ENCODE peak calls at places on chromosomes 3 and 15, in eight cellular contexts. B is hepatocyte, M is right atrium auricular region, X is cardiac muscle cell, H is esophagus squamous epithelium, D is lung, O is heart left ventricle, Y is lower lobe of right lung. L is an unnamed sample.

GRCh38 chr3:195001961-195002861 is 268.7 kb downstream of the XXYLT1 start:
- DNase-seq in B (peak; percentile 77), Y (peak; percentile 75), H (no peak), O (peak; percentile 79), M (peak; percentile 57), X (peak; percentile 52), D (peak; percentile 61), L (peak; percentile 73)

GRCh38 chr3:129974451-129975331 is at the start of gene TRH:
- DNase-seq in D (no peak), X (no peak), Y (no peak), O (no peak), H (no peak), B (no peak), M (no peak), L (no peak)

GRCh38 chr15:41967506-41968206 is 4.7 kb downstream of the EHD4 start:
- DNase-seq in X (peak; percentile 70), H (no peak), O (peak; percentile 53), D (peak; percentile 60), M (peak; percentile 63), B (no peak), Y (peak; percentile 63), L (no peak)

GRCh38 chr3:21094686-21095085 is 656.3 kb downstream of the ZNF385D start:
- DNase-seq in D (no peak), B (no peak), X (no peak), M (no peak), Y (no peak), H (no peak), O (no peak), L (no peak)

GRCh38 chr3:45778761-45779201 is 17.6 kb downstream of the SLC6A20 start:
- DNase-seq in X (no peak), Y (no peak), H (no peak), B (no peak), D (no peak), M (no peak), O (no peak), L (no peak)

GRCh38 chr3:139718415-139718814 is 40.6 kb upstream of the NMNAT3 start:
- DNase-seq in H (no peak), X (peak; percentile 41), Y (no peak), M (peak; percentile 60), B (peak; percentile 69), D (no peak), O (peak; percentile 57), L (peak; percentile 69)

GRCh38 chr15:29139540-29140459 is 129.8 kb downstream of the NSMCE3 start:
- DNase-seq in D (no peak), H (no peak), B (peak; percentile 81), M (no peak), X (peak; percentile 56), Y (no peak), O (peak; percentile 45), L (peak; percentile 76)

GRCh38 chr3:56291953-56292352 is 176.3 kb downstream of the ERC2 start:
- DNase-seq in M (no peak), B (no peak), X (peak; percentile 78), O (no peak), Y (no peak), D (no peak), H (no peak), L (no peak)

GRCh38 chr3:157127831-157128767 is 31.8 kb downstream of the CCNL1 start:
- DNase-seq in X (peak; percentile 89), D (peak; percentile 56), O (peak; percentile 46), B (peak; percentile 88), Y (peak; percentile 77), M (peak; percentile 90), H (no peak), L (peak; percentile 29)

GRCh38 chr3:155854147-155854940 is at the start of gene SLC33A1:
- DNase-seq in M (peak; percentile 100), Y (peak; percentile 100), O (peak; percentile 100), H (peak; percentile 95), X (peak; percentile 100), D (peak; percentile 99), B (peak; percentile 100), L (peak; percentile 98)

GRCh38 chr15:77597804-77598453 is 34.8 kb downstream of the LINGO1 start:
- DNase-seq in H (no peak), X (no peak), D (no peak), O (no peak), B (no peak), Y (no peak), M (no peak), L (no peak)

GRCh38 chr3:54358969-54359648 is 236.8 kb downstream of the CACNA2D3 start:
- DNase-seq in X (no peak), O (peak; percentile 85), Y (no peak), B (no peak), H (no peak), D (no peak), M (peak; percentile 64), L (no peak)

GRCh38 chr3:67292356-67293225 is 294.5 kb downstream of the KBTBD8 start:
- DNase-seq in H (no peak), M (no peak), O (no peak), X (no peak), Y (peak; percentile 51), D (peak; percentile 56), B (no peak), L (no peak)

GRCh38 chr3:46706771-46707582 is 5.8 kb downstream of the TMIE start:
- DNase-seq in X (no peak), H (no peak), Y (peak; percentile 25), M (no peak), O (no peak), B (no peak), D (no peak), L (peak; percentile 1)

GRCh38 chr15:25182736-25183445 is 228.1 kb downstream of the SNRPN start:
- DNase-seq in Y (peak; percentile 24), X (no peak), O (no peak), D (no peak), B (no peak), H (no peak), M (peak; percentile 23), L (peak; percentile 4)

GRCh38 chr3:132285620-132285945 is 31.6 kb upstream of the ACP3 start:
- DNase-seq in M (no peak), H (no peak), X (peak; percentile 28), Y (no peak), D (no peak), B (peak; percentile 26), O (no peak), L (no peak)

GRCh38 chr15:48695088-48695834 is 49.8 kb upstream of the FBN1 start:
- DNase-seq in H (no peak), M (no peak), B (no peak), X (peak; percentile 78), O (no peak), D (no peak), Y (no peak), L (no peak)

DNA sequence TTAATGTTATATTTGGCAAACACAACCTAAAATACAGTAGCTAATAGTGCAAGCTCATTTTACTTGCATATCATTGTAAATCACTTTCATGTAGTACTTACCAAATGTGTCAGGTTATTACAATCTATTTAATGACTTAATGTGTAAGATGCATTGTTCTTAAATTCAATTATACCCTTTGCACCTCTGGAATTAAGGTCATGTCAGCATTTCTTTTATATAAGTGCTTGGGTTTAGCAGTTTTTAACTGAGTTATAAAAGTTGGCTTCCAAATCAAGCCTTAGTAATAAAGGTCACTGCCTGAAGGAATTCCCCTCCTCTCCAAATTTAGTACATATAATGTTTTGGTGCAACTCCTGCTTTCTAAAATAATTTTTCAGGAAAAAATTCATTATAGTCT is 44.4 kb upstream of the ZNF770 start:
- DNase-seq in D (no peak), B (no peak), X (no peak), Y (no peak), M (no peak), O (no peak), H (no peak), L (no peak)
- TF ChIP-seq CTCF in D (no peak), B (no peak), X (no peak), Y (no peak), M (no peak), O (no peak), H (no peak), L (no peak)

GRCh38 chr15:85456798-85457197 is 76.4 kb downstream of the AKAP13 start:
- DNase-seq in B (no peak), X (no peak), M (no peak), Y (no peak), D (no peak), O (no peak), H (no peak), L (no peak)
- H3K4me1 ChIP-seq in B (peaks cover 4% of the 10 kb centered on the region), X (peaks cover 21% of the 10 kb centered on the region), M (peaks cover 67% of the 10 kb centered on the region), Y (peaks cover 20% of the 10 kb centered on the region), D (peaks cover 34% of the 10 kb centered on the region), O (no peaks in the 10 kb centered on the region), H (peaks cover 8% of the 10 kb centered on the region), L (peaks cover 13% of the 10 kb centered on the region)

GRCh38 chr3:142596726-142597088 is 514 bp downstream of the PLS1 start:
- DNase-seq in X (no peak), B (no peak), O (no peak), M (no peak), D (no peak), H (no peak), Y (no peak), L (no peak)

GRCh38 chr3:142595951-142596725 is at the start of gene PLS1:
- DNase-seq in D (peak; percentile 89), O (peak; percentile 84), X (peak; percentile 80), B (peak; percentile 91), M (peak; percentile 85), H (no peak), Y (peak; percentile 89), L (peak; percentile 88)

GRCh38 chr3:142597898-142598297 is 1.7 kb downstream of the PLS1 start:
- DNase-seq in B (no peak), O (no peak), M (no peak), H (no peak), X (no peak), D (no peak), Y (no peak), L (no peak)

GRCh38 chr3:142595581-142595950 is 627 bp upstream of the PLS1 start:
- DNase-seq in Y (no peak), B (peak; percentile 67), H (no peak), O (no peak), X (peak; percentile 78), M (no peak), D (peak; percentile 61), L (no peak)

DNA sequence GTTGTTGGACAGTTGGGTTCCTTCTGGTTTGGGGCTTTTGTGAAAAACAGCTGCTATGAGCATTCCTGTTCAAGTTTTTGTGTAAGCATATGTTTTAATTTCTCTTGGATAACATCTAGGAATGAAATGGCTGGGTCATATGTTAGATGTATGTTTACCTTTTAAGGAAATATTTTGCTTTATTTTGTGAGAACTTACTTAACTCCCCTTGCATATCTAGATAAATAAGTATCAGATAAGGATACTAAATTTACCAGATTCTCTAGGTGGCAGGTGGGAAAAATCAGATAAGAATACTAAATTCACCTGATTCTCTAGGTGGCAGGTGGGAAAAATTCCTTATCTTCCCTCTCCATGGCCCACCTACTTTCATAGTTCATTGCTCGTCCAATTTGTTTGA is 1.1 kb upstream of the PLS1 start:
- DNase-seq in O (no peak), H (no peak), D (no peak), M (no peak), Y (no peak), X (no peak), B (no peak), L (no peak)
- H3K4me3 ChIP-seq in O (no peak overlapping the region), H (peak overlapping the region; percentile 73), D (no peak overlapping the region), M (no peak overlapping the region), Y (peak overlapping the region; percentile 82), X (peak overlapping the region; percentile 57), B (no peak overlapping the region), L (no peak overlapping the region)

DNA sequence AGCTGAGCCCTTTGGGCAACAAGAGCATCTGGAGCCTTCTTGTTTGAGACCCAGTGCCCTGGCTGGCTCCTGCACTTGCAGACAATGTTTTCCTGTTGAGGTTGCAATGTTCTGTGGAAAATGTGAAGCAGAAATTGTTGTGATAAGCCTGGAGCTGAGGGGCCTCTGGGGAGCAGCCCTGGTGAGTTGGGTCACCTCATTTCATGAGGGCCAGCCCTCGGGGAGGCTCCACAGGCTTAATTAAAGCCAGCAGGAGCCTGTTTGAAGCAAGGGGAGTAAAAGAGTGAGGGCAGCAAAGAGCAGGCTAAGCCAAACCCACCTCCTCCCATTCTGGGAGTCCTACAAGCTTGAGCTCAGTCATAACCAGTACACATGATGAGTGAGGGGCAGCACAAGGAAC is 154.3 kb downstream of the ALDH1A2 start:
- DNase-seq in Y (no peak), X (peak; percentile 75), D (no peak), O (peak; percentile 59), B (no peak), M (no peak), H (no peak), L (peak; percentile 84)
- TF ChIP-seq CTCF in Y (no peak), X (no peak), D (no peak), O (no peak), B (no peak), M (no peak), H (no peak), L (peak; percentile 38)